ENCODE peak calls at places on chromosomes 12 and 14, in ten cellular contexts. X, B, V, C, Z, O, N, Y, U and G are unnamed samples.

GRCh38 chr14:67579040-67579439 is 21.0 kb downstream of the PIGH start:
- DNase-seq in Y (no peak), N (no peak), U (no peak), B (no peak), C (no peak), O (no peak), Z (no peak), V (no peak), X (no peak), G (no peak)

GRCh38 chr12:46832084-46832704 is 6.4 kb upstream of the SLC38A4 start:
- DNase-seq in V (no peak), N (no peak), U (no peak), Z (no peak), O (no peak), C (no peak), Y (no peak), X (no peak), B (no peak), G (no peak)

GRCh38 chr12:15001733-15002471 is 29.1 kb downstream of the PDE6H start:
- DNase-seq in N (no peak), Z (peak; percentile 23), C (no peak), O (no peak), U (no peak), Y (no peak), B (peak; percentile 21), X (no peak), V (peak; percentile 51), G (peak; percentile 53)

GRCh38 chr12:18970603-18971002 is 158.9 kb upstream of the PLEKHA5 start:
- DNase-seq in U (no peak), N (no peak), O (no peak), B (peak; percentile 1), Y (no peak), V (no peak), X (no peak), Z (no peak), C (no peak), G (no peak)

GRCh38 chr12:104216461-104217058 is 981 bp downstream of the TXNRD1 start:
- DNase-seq in B (no peak), O (no peak), X (peak; percentile 40), Y (no peak), N (no peak), Z (no peak), U (no peak), V (no peak), C (no peak), G (no peak)

GRCh38 chr14:68682166-68683103 is 110.4 kb downstream of the ZFP36L1 start:
- DNase-seq in Y (no peak), Z (peak; percentile 81), B (peak; percentile 95), N (peak; percentile 70), C (no peak), X (peak; percentile 79), V (peak; percentile 20), O (no peak), U (no peak), G (no peak)

GRCh38 chr12:79659961-79660431 is 30.8 kb downstream of the PAWR start:
- DNase-seq in U (no peak), B (no peak), Y (no peak), V (no peak), Z (no peak), N (no peak), X (no peak), O (no peak), C (no peak), G (no peak)

GRCh38 chr14:71089974-71090373 is 182.7 kb downstream of the PCNX1 start:
- DNase-seq in N (no peak), V (no peak), Y (no peak), U (no peak), X (no peak), C (no peak), Z (no peak), O (no peak), B (peak; percentile 49), G (no peak)

GRCh38 chr14:58639842-58640484 is 2.2 kb downstream of the DACT1 start:
- DNase-seq in O (no peak), X (peak; percentile 65), U (no peak), Z (peak; percentile 49), C (peak; percentile 62), V (peak; percentile 59), N (no peak), B (peak; percentile 86), Y (no peak), G (no peak)

GRCh38 chr12:111635524-111635923 is 36.4 kb upstream of the ATXN2 start:
- DNase-seq in O (no peak), X (no peak), Y (no peak), B (peak; percentile 40), Z (no peak), N (no peak), V (no peak), C (no peak), U (no peak), G (no peak)

GRCh38 chr14:92121670-92122350 is at the start of the genes CPSF2 and NDUFB1:
- DNase-seq in N (peak; percentile 84), Z (peak; percentile 90), X (peak; percentile 79), O (peak; percentile 93), C (peak; percentile 48), B (peak; percentile 72), Y (peak; percentile 91), V (peak; percentile 79), U (peak; percentile 84), G (peak; percentile 96)

GRCh38 chr14:81684696-81685095 is 151.0 kb upstream of the SEL1L start:
- DNase-seq in B (no peak), V (no peak), X (no peak), U (no peak), Z (no peak), Y (no peak), N (no peak), C (no peak), O (no peak), G (no peak)

GRCh38 chr12:92467886-92468285 is 234.9 kb upstream of the PLEKHG7 start:
- DNase-seq in Y (no peak), V (no peak), N (peak; percentile 45), C (no peak), X (peak; percentile 13), Z (no peak), B (peak; percentile 46), U (peak; percentile 4), O (no peak), G (no peak)

GRCh38 chr12:68453278-68453677 is 121.1 kb upstream of the MDM1 start:
- DNase-seq in Y (no peak), O (no peak), V (no peak), Z (no peak), N (no peak), U (no peak), X (no peak), C (no peak), B (no peak), G (no peak)

GRCh38 chr12:34296143-34297041 is 274.1 kb downstream of the ALG10 start:
- DNase-seq in Z (no peak), O (no peak), Y (no peak), C (no peak), X (no peak), B (no peak), U (no peak), N (no peak), V (no peak), G (no peak)

DNA sequence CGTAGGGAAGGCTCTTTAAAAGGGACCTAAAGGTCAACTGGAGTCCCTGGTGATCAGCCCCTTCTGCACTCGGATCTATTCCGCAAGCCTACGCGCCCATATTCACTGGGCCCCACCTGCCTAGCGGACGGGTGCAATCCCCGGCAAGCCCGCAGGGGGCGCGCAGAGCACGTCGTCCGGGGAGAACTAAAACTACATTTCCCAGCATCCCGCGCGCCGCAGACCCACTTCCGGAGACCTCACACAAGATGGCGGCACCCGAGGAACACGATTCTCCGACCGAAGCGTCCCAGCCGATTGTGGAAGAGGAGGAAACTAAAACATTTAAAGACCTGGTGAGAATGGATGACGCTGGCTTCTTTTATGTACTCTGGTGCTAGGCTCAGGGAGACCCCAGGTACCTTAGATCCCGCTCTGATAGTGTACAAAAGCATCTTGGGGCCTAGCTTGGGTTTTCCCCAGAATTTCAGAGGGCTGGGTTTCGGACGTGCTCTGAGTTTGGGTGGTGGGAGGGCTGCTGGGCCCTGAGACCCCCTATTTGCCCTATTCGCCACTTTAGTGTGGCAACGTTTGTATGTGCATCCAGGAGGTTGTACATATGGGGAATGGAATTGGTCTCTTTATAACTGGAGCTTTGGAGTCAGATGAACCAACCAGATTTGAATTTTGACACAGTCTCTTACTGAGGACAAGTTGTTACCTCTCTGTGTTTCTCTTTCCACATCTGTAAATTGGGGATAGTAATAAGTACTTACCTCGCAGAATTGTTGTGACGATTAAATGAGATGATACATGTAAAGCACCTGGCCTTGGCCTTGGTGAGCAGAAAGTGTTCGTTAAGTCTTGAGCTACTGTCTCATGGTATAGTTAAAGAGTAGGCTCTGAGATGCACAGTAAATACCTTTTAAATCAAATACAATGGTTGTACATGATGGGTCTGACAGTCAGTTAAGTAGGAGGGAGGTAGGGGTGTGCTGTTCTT is at the start of gene DDX47:
- DNase-seq in Y (peak; percentile 65), V (peak; percentile 96), O (peak; percentile 74), X (peak; percentile 95), Z (peak; percentile 94), N (peak; percentile 98), U (peak; percentile 54), C (peak; percentile 82), B (peak; percentile 88), G (peak; percentile 97)
- TF ChIP-seq POLR2A in Y (peak; percentile 73), V (no peak), O (peak; percentile 80), X (peak; percentile 46), Z (no peak), N (peak; percentile 43), U (peak; percentile 40), C (peak; percentile 65), B (peak; percentile 62), G (no peak)

GRCh38 chr12:124884587-124885438 is 21.1 kb upstream of the SCARB1 start:
- DNase-seq in O (no peak), U (no peak), N (peak; percentile 83), C (no peak), Z (no peak), V (peak; percentile 75), Y (no peak), B (no peak), X (no peak), G (no peak)
- TF ChIP-seq POLR2A in O (no peak), U (no peak), N (no peak), C (no peak), Z (no peak), V (no peak), Y (no peak), B (no peak), X (no peak), G (no peak)

GRCh38 chr12:110124184-110124995 is at the start of gene IFT81:
- DNase-seq in V (peak; percentile 93), N (peak; percentile 93), X (peak; percentile 96), B (peak; percentile 90), O (peak; percentile 92), Z (peak; percentile 96), Y (peak; percentile 93), C (peak; percentile 80), U (peak; percentile 90), G (peak; percentile 99)
- TF ChIP-seq POLR2A in V (peak; percentile 68), N (no peak), X (no peak), B (peak; percentile 53), O (peak; percentile 67), Z (no peak), Y (peak; percentile 44), C (peak; percentile 20), U (peak; percentile 36), G (peak; percentile 10)

DNA sequence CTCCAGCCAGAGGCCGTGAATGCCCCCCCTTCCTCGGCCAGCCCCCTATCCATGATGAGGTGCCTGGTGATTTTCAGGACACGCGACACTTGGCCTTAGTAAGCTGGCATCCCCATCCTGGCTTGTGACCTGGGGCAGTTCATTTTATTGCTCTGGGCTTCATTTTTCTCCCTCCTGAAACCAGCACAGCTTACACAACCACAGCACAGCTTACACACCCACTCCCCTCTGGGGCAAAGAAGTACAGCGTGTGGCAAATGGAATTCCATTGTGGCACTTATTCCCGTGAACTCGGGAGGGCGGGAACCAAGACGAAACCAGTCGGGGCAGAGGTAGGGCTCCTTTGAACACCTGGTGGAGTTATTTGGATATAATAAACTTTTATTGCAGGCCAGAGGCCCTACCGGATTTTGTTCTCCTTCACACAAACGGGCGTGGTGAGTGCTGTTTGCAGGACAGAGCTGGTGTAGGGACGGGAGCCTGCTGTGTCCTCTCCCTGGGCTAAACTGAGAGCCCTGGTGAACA is 29.1 kb downstream of the CD9 start:
- DNase-seq in B (no peak), V (peak; percentile 53), Z (no peak), Y (no peak), X (no peak), O (no peak), U (no peak), C (no peak), N (no peak), G (no peak)
- TF ChIP-seq POLR2A in B (no peak), V (no peak), Z (no peak), Y (no peak), X (no peak), O (no peak), U (no peak), C (no peak), N (peak; percentile 50), G (no peak)